ENCODE peak calls at places on chromosome 4, in five cellular contexts. Y, A, I, V and D are unnamed samples.

GRCh38 chr4:82745173-82745842 is 53.3 kb downstream of the SCD5 start:
- DNase-seq in A (peak; percentile 59), Y (no peak), V (no peak), I (peak; percentile 88), D (no peak)

GRCh38 chr4:85919488-85919887 is 440.4 kb downstream of the MAPK10 start:
- DNase-seq in Y (no peak), I (no peak), V (no peak), A (no peak), D (no peak)

GRCh38 chr4:2822461-2823300 is 21.0 kb upstream of the ADD1 start:
- DNase-seq in V (no peak), A (no peak), I (no peak), Y (no peak), D (no peak)

GRCh38 chr4:185597532-185598188 is 62.4 kb upstream of the PDLIM3 start:
- DNase-seq in I (peak; percentile 56), V (peak; percentile 78), A (peak; percentile 81), Y (peak; percentile 77), D (peak; percentile 55)

GRCh38 chr4:114229721-114230120 is 250.3 kb upstream of the ARSJ start:
- DNase-seq in A (no peak), I (no peak), Y (no peak), V (no peak), D (no peak)

GRCh38 chr4:8176547-8177399 is 18.2 kb upstream of the ABLIM2 start:
- DNase-seq in I (peak; percentile 31), Y (no peak), A (peak; percentile 60), V (peak; percentile 71), D (no peak)

GRCh38 chr4:76016383-76016782 is 6.9 kb downstream of the CXCL10 start:
- DNase-seq in V (no peak), I (no peak), A (no peak), Y (no peak), D (no peak)

GRCh38 chr4:100870940-100871772 is 353.3 kb upstream of the EMCN start:
- DNase-seq in A (no peak), V (no peak), Y (no peak), I (no peak), D (no peak)

GRCh38 chr4:142874684-142875083 is 28.6 kb upstream of the INPP4B start:
- DNase-seq in Y (no peak), I (no peak), V (no peak), A (no peak), D (no peak)

GRCh38 chr4:7327341-7327885 is 107.3 kb downstream of the PSAPL1 start:
- DNase-seq in Y (no peak), A (no peak), V (no peak), I (no peak), D (no peak)

GRCh38 chr4:77599378-77599777 is 6.2 kb upstream of the CXCL13 start:
- DNase-seq in V (peak; percentile 28), I (no peak), A (peak; percentile 10), Y (no peak), D (no peak)

GRCh38 chr4:8370835-8371234 is 69.7 kb downstream of the ACOX3 start:
- DNase-seq in I (no peak), V (no peak), A (peak; percentile 96), Y (no peak), D (no peak)

GRCh38 chr4:25991296-25991695 is 77.3 kb downstream of the SMIM20 start:
- DNase-seq in V (no peak), Y (no peak), A (no peak), I (no peak), D (no peak)

GRCh38 chr4:25993564-25994185 is 79.7 kb downstream of the SMIM20 start:
- DNase-seq in I (peak; percentile 35), V (peak; percentile 65), A (no peak), Y (no peak), D (no peak)
- TF ChIP-seq CTCF in I (no peak), V (peak; percentile 77), A (no peak), Y (peak; percentile 12), D (peak; percentile 37)

DNA sequence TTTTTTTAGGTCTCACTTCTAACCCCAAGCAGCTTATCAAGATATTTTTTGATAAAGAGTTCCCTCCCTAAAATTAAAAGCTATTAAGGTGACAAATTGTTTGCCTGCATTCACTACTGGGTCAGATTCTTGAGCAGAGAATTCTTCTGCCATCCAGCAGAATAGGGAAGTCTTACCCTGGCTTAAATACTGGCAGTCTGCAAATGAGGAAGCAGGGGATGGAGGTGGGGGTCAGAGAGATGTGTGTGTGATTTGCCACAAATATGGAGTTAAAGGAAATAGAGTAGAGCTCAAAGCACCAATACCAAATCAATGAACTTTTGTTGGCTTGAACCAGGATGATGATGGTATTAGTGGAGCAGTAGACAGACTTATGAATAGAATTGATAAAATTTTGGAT is 122.2 kb downstream of the ANXA5 start:
- DNase-seq in V (no peak), A (no peak), Y (no peak), I (no peak), D (no peak)
- H3K4me3 ChIP-seq in V (no peak overlapping the region), A (no peak overlapping the region), Y (no peak overlapping the region), I (no peak overlapping the region), D (no peak overlapping the region)

GRCh38 chr4:147578611-147579010 is 38.6 kb upstream of the TMEM184C start:
- DNase-seq in V (no peak), I (no peak), Y (no peak), A (peak; percentile 71), D (no peak)

GRCh38 chr4:147580396-147580795 is 36.8 kb upstream of the TMEM184C start:
- DNase-seq in Y (no peak), I (peak; percentile 58), A (no peak), V (no peak), D (no peak)

GRCh38 chr4:147583876-147584275 is 33.3 kb upstream of the TMEM184C start:
- DNase-seq in Y (no peak), I (peak; percentile 25), V (no peak), A (no peak), D (no peak)

GRCh38 chr4:147582386-147583077 is 34.7 kb upstream of the TMEM184C start:
- DNase-seq in I (peak; percentile 81), Y (no peak), V (no peak), A (no peak), D (no peak)

GRCh38 chr4:147581601-147582350 is 35.4 kb upstream of the TMEM184C start:
- DNase-seq in A (no peak), V (no peak), I (peak; percentile 67), Y (no peak), D (peak; percentile 61)
- H3K27ac ChIP-seq in A (no peak overlapping the region), V (no peak overlapping the region), I (no peak overlapping the region), Y (no peak overlapping the region), D (peak overlapping the region; percentile 63)

DNA sequence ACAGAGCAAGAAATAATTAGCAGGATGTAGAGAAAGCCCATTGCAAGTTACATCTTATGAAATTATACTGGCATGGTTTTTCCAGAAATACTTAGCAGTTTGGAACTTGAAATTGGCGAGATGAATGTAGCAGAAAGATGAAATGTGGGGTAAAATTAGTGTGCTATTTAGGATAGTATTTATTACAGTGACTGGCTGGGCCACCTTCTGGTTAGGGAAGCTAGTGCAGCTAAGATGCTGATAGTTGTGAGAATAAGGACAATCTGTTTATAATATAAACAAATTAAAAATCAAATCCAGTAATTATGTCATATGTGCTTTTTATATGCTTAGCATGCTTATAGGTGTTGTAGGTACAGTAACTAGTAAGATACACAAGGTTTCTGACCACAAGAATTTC is 74.8 kb downstream of the IL15 start:
- DNase-seq in V (no peak), I (peak; percentile 6), A (peak; percentile 12), Y (peak; percentile 31), D (no peak)
- TF ChIP-seq CTCF in V (peak; percentile 68), I (peak; percentile 66), A (peak; percentile 55), Y (peak; percentile 46), D (peak; percentile 72)

GRCh38 chr4:4857001-4857808 is 2.3 kb upstream of the MSX1 start:
- DNase-seq in A (no peak), V (no peak), Y (no peak), I (no peak), D (no peak)

GRCh38 chr4:4857809-4858508 is 1.5 kb upstream of the MSX1 start:
- DNase-seq in A (no peak), V (no peak), Y (no peak), I (no peak), D (no peak)

GRCh38 chr4:4859010-4859798 is at the start of gene MSX1:
- DNase-seq in A (peak; percentile 90), Y (peak; percentile 75), V (peak; percentile 5), I (peak; percentile 67), D (peak; percentile 18)

GRCh38 chr4:4859799-4860380 is 425 bp downstream of the MSX1 start:
- DNase-seq in I (no peak), Y (no peak), V (no peak), A (no peak), D (no peak)

GRCh38 chr4:4858527-4858926 is 938 bp upstream of the MSX1 start:
- DNase-seq in A (no peak), Y (no peak), V (no peak), I (no peak), D (no peak)
- H3K4me3 ChIP-seq in A (no peak overlapping the region), Y (no peak overlapping the region), V (no peak overlapping the region), I (no peak overlapping the region), D (no peak overlapping the region)

DNA sequence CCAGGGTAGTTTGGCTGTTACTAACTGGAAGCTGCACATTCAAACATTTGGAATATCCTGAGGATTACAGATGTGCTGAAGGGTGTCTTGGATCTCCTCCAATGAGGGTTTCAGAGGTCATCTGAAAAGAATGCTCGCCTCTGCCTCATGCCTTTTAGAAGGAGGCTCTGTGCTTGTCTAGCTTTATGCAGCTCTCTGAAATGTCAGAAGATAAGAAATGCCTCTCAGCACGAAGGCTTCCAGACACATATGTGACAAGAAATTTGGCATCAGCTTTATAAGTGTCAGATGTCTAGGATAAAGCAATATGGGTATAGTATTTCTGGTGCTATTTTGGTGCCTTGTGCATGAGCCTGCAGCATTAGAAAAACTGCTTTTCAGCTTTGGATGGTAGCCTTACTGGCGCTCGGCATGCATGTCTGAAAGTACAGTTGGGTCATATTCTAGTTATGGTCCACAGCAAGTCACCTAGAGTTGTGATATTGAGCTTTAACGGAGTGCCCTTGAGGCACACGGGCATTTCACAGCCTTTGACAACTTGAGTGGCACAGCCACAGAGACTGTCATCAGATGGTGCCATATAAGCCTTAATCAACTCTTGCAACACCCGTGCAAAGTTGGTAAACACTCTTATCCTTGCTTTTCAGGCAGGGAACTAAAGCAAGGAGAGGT is 70.8 kb upstream of the PGRMC2 start:
- DNase-seq in I (peak; percentile 74), V (no peak), A (no peak), Y (no peak), D (peak; percentile 83)
- H3K27ac ChIP-seq in I (no peak overlapping the region), V (no peak overlapping the region), A (peak overlapping the region; percentile 8), Y (no peak overlapping the region), D (peak overlapping the region; percentile 47)

DNA sequence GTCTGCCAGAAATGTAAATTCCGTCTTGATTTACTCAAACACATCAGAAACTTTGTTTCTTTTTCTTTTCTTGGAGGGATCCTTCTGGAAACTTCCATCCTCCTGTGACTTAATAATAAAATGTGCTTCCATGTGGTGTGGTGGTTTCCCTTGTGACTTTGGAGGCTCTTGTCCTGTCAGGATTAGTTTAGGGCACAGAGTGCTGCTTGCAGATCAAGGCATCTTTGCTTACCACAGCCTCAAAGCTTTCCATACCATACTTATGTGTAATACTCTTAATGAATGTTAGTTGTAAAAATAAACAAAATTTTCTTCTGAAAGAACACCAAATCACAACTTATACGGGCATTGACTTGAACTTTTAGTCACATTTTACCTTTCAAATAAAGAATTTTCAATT is 27.4 kb downstream of the GBA3 start:
- DNase-seq in I (peak; percentile 69), A (no peak), Y (no peak), V (no peak), D (no peak)
- TF ChIP-seq CTCF in I (no peak), A (no peak), Y (no peak), V (no peak), D (no peak)